ENCODE peak calls at places on chromosome 14, in five cellular contexts. D is HFF-Myc, S is GM23338, K is cardiac fibroblast, B is right lobe of liver. R is an unnamed sample.

GRCh38 chr14:65478017-65478416 is 65.5 kb downstream of the FUT8 start:
- DNase-seq in K (no peak), D (no peak), B (no peak), S (no peak), R (no peak)

GRCh38 chr14:74867673-74868072 is 8.3 kb downstream of the PROX2 start:
- DNase-seq in S (no peak), B (no peak), K (peak; percentile 21), D (no peak), R (no peak)

GRCh38 chr14:61567838-61568571 is 127.3 kb upstream of the HIF1A start:
- DNase-seq in D (no peak), B (no peak), K (peak; percentile 67), S (peak; percentile 38), R (no peak)

GRCh38 chr14:68279437-68279720 is 459.8 kb downstream of the RAD51B start:
- DNase-seq in B (no peak), S (no peak), D (no peak), K (no peak), R (no peak)

GRCh38 chr14:22088614-22089359 is 415.2 kb upstream of the OR4E1 start:
- DNase-seq in K (peak; percentile 46), S (no peak), B (no peak), D (no peak), R (no peak)

GRCh38 chr14:55077155-55077554 is 25.7 kb downstream of the MAPK1IP1L start:
- DNase-seq in K (peak; percentile 60), B (no peak), S (peak; percentile 35), D (no peak), R (no peak)

GRCh38 chr14:76115010-76115422 is 36.7 kb upstream of the GPATCH2L start:
- DNase-seq in S (peak; percentile 57), D (no peak), B (no peak), K (no peak), R (no peak)

GRCh38 chr14:101761032-101761880 is at the start of gene PPP2R5C:
- DNase-seq in S (peak; percentile 92), K (peak; percentile 84), B (peak; percentile 96), D (peak; percentile 24), R (peak; percentile 59)

GRCh38 chr14:20499881-20500280 is 5.5 kb upstream of the RNASE10 start:
- DNase-seq in K (no peak), D (no peak), S (no peak), B (no peak), R (no peak)

GRCh38 chr14:32197919-32198318 is 3.9 kb upstream of the RNU6-7 start:
- DNase-seq in K (no peak), D (no peak), S (no peak), B (no peak), R (peak; percentile 63)

GRCh38 chr14:96281486-96281885 is 25.5 kb downstream of the BDKRB1 start:
- DNase-seq in K (no peak), S (no peak), D (no peak), B (no peak), R (no peak)

GRCh38 chr14:33307691-33308369 is 369.2 kb downstream of the NPAS3 start:
- DNase-seq in D (peak; percentile 83), B (no peak), K (peak; percentile 72), S (peak; percentile 11), R (no peak)

GRCh38 chr14:99573000-99573330 is 31.0 kb downstream of the CCDC85C start:
- DNase-seq in K (no peak), B (no peak), D (no peak), S (no peak), R (no peak)

GRCh38 chr14:61503167-61503801 is 181.9 kb downstream of the PRKCH start:
- DNase-seq in B (no peak), S (no peak), K (no peak), D (no peak), R (no peak)

GRCh38 chr14:59354666-59355065 is 110.5 kb downstream of the GPR135 start:
- DNase-seq in S (no peak), B (no peak), D (no peak), K (peak; percentile 52), R (no peak)

GRCh38 chr14:71165121-71165574 is 257.9 kb downstream of the PCNX1 start:
- DNase-seq in B (no peak), K (peak; percentile 48), S (no peak), D (no peak), R (no peak)

GRCh38 chr14:95098984-95099599 is 58.2 kb downstream of the DICER1 start:
- DNase-seq in S (peak; percentile 87), K (peak; percentile 85), B (no peak), D (peak; percentile 45), R (peak; percentile 52)

GRCh38 chr14:103708750-103709187 is 6.5 kb downstream of the XRCC3 start:
- DNase-seq in D (no peak), S (no peak), B (no peak), K (no peak), R (peak; percentile 60)

GRCh38 chr14:44846232-44846824 is 115.4 kb downstream of the KLHL28 start:
- DNase-seq in S (peak; percentile 72), D (peak; percentile 17), K (peak; percentile 67), B (no peak), R (peak; percentile 15)

GRCh38 chr14:49879683-49880204 is 13.1 kb upstream of the ARF6 start:
- DNase-seq in D (no peak), S (peak; percentile 92), K (peak; percentile 81), B (no peak), R (peak; percentile 22)

GRCh38 chr14:76924363-76925151 is 98.3 kb downstream of the LRRC74A start:
- DNase-seq in B (no peak), S (peak; percentile 99), D (no peak), K (peak; percentile 12), R (no peak)

GRCh38 chr14:102544034-102544744 is 34.6 kb upstream of the ANKRD9 start:
- DNase-seq in K (no peak), D (no peak), B (no peak), S (peak; percentile 64), R (no peak)

GRCh38 chr14:62743118-62743517 is 302.1 kb downstream of the KCNH5 start:
- DNase-seq in D (no peak), B (no peak), S (no peak), K (no peak), R (no peak)
- TF ChIP-seq CTCF in D (no peak), B (no peak), S (no peak), K (no peak), R (no peak)

GRCh38 chr14:100652739-100653138 is 65.5 kb upstream of the BEGAIN start:
- DNase-seq in B (no peak), K (no peak), D (no peak), S (no peak), R (no peak)

GRCh38 chr14:100645986-100646314 is 58.7 kb upstream of the BEGAIN start:
- DNase-seq in K (no peak), B (no peak), S (no peak), D (no peak), R (no peak)

GRCh38 chr14:100648474-100649172 is 61.4 kb upstream of the BEGAIN start:
- DNase-seq in K (no peak), B (no peak), D (no peak), S (no peak), R (no peak)

GRCh38 chr14:100651999-100652508 is 64.8 kb upstream of the BEGAIN start:
- DNase-seq in S (no peak), B (peak; percentile 42), D (no peak), K (no peak), R (no peak)

DNA sequence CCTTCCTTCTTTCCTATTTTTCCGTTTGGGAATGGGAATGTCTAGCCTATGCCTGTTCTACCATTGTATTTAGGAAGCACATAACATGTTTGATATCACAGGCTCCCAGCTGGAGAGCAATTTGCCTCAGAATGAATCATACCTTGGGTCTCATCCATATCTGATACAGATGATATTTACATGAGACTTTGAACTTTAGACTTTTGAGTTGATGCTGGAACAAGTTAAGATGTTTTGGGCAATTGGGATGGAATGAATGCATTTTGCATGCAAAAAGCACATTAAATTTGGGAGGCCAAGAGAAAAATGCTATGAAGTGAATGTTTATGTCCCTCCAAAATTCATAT is 61.9 kb upstream of the BEGAIN start:
- DNase-seq in D (no peak), B (no peak), S (no peak), K (no peak), R (no peak)
- H3K4me3 ChIP-seq in D (no peak overlapping the region), B (no peak overlapping the region), S (no peak overlapping the region), K (no peak overlapping the region), R (no peak overlapping the region)

DNA sequence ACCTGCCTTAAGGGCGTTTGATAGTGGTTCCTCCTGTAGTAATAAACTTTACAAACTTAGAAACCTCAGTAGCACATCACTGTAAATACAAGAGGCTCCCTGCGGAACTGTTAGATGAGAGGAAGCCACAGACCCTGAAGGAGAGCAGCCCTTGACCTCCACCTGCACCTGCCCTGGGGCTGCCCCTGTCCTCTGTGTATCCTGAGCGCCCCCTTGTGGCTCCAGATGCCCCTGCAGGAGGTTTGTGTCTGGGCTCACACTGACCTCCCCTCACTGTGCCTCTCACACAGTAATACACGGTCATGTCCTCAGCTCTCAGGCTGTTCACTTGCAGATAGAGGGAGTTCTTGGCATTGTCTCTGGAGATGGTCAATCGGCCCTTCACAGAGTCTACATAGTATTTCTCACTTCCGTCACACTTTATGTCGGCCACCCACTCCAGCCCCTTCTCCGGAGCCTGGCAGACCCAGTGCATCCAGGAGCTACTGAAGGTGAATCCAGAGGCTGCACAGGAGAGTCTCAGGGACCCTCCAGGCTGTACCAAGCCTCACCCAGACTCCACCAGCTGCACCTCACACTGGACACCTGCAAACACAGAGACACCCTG is 1059.8 kb downstream of the TMEM121 start:
- DNase-seq in D (no peak), S (peak; percentile 1), B (no peak), K (no peak), R (peak; percentile 6)
- TF ChIP-seq CTCF in D (peak; percentile 36), S (no peak), B (peak; percentile 29), K (no peak), R (peak; percentile 86)

DNA sequence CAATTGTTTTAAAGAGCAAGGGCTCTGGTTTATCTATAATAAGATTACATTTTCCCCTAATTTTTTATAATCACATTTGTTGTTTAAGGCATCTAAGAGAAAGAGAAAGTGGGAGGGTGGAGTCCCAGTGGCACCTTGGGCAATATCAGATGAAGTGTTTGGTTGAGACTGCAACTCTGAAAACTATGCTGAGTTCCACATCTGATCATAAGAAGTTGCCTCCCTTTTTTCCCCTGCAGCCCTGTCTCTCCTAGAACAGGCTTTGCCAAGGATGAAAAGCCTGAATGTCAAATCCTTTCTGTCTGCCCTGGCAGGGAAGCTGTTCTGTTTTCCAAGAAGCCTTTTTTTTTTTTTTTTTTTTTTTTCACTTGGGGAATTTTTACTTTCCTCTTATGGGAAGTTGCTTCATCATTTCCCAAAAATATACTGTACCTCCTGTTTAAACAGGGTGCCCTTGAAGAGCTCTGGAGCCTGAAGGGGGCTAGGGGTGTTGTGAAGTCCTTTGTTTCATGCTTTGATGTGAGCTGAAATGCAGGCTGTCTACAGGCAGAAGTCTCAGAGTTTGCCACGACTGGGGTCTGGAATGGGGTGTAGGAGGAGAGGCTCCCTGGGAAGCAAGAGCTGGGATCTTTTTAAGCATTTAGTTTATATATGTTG is 71.3 kb downstream of the SUSD6 start:
- DNase-seq in S (no peak), B (no peak), K (no peak), D (no peak), R (no peak)
- H3K4me3 ChIP-seq in S (no peak overlapping the region), B (no peak overlapping the region), K (no peak overlapping the region), D (no peak overlapping the region), R (no peak overlapping the region)

GRCh38 chr14:88143817-88144216 is 138.9 kb downstream of the GPR65 start:
- DNase-seq in K (no peak), D (no peak), S (peak; percentile 51), B (no peak), R (no peak)
- TF ChIP-seq CTCF in K (no peak), D (no peak), S (peak; percentile 47), B (no peak), R (peak; percentile 2)

R was measured in LNCaP clone FGC.